ENCODE peak calls at places on chromosome 16, in eight cellular contexts. N is MM.1S; S is colonic mucosa; I is iPS DF 6.9; D is fibroblast of lung; J is CD4-positive, alpha-beta memory T cell; U is GM23338; A is uterus. Y is an unnamed sample.

GRCh38 chr16:70767377-70768204 is 33.4 kb downstream of the VAC14 start:
- DNase-seq in U (no peak), I (no peak), A (no peak), N (no peak), S (no peak), D (no peak), J (no peak), Y (no peak)

GRCh38 chr16:18049454-18050133 is 286.9 kb downstream of the NPIPA8 start:
- DNase-seq in U (no peak), I (no peak), S (no peak), J (no peak), D (no peak), A (no peak), N (no peak), Y (no peak)

GRCh38 chr16:529012-529575 is 1.6 kb downstream of the CAPN15 start:
- DNase-seq in I (no peak), J (peak; percentile 23), A (no peak), D (no peak), N (no peak), S (no peak), U (no peak), Y (no peak)

GRCh38 chr16:61590577-61590976 is 445.7 kb downstream of the CDH8 start:
- DNase-seq in S (no peak), D (no peak), A (no peak), U (no peak), I (no peak), J (no peak), N (no peak), Y (no peak)

GRCh38 chr16:51157698-51158097 is 6.6 kb upstream of the SALL1 start:
- DNase-seq in A (no peak), N (no peak), U (no peak), J (no peak), S (no peak), D (no peak), I (no peak), Y (no peak)

GRCh38 chr16:19997264-19997663 is 76.4 kb downstream of the GPR139 start:
- DNase-seq in J (no peak), N (no peak), U (no peak), D (no peak), S (no peak), A (no peak), I (no peak), Y (no peak)

GRCh38 chr16:87585452-87586200 is 16.7 kb upstream of the JPH3 start:
- DNase-seq in S (no peak), N (no peak), D (no peak), J (no peak), A (no peak), U (no peak), I (no peak), Y (no peak)

GRCh38 chr16:72092832-72093447 is 480 bp downstream of the TXNL4B start:
- DNase-seq in D (peak; percentile 76), N (peak; percentile 24), A (no peak), J (no peak), U (peak; percentile 45), S (peak; percentile 44), I (no peak), Y (no peak)

GRCh38 chr16:87608400-87608985 is 6.2 kb downstream of the JPH3 start:
- DNase-seq in N (peak; percentile 6), J (peak; percentile 30), A (no peak), S (peak; percentile 40), I (peak; percentile 58), D (peak; percentile 60), U (peak; percentile 89), Y (peak; percentile 50)

GRCh38 chr16:66695935-66696668 is 441 bp downstream of the CMTM4 start:
- DNase-seq in S (peak; percentile 80), J (no peak), I (no peak), D (no peak), U (peak; percentile 68), N (peak; percentile 67), A (peak; percentile 19), Y (no peak)

GRCh38 chr16:88619859-88620655 is 18.3 kb upstream of the IL17C start:
- DNase-seq in U (no peak), D (peak; percentile 94), A (no peak), N (no peak), J (peak; percentile 94), S (no peak), I (no peak), Y (no peak)

GRCh38 chr16:30775131-30775380 is 11.9 kb downstream of the ZNF629 start:
- DNase-seq in N (no peak), I (no peak), D (no peak), S (no peak), A (no peak), U (no peak), J (no peak), Y (no peak)

GRCh38 chr16:64092284-64092683 is 1029.6 kb downstream of the CDH11 start:
- DNase-seq in J (no peak), D (peak; percentile 34), U (peak; percentile 2), N (no peak), S (no peak), A (no peak), I (no peak), Y (no peak)

GRCh38 chr16:75578212-75578611 is 12.0 kb downstream of the GABARAPL2 start:
- DNase-seq in N (no peak), J (no peak), U (no peak), S (no peak), I (no peak), A (no peak), D (no peak), Y (no peak)

GRCh38 chr16:24975428-24975889 is 39.7 kb downstream of the ARHGAP17 start:
- DNase-seq in U (no peak), A (no peak), I (no peak), S (no peak), J (no peak), N (no peak), D (no peak), Y (no peak)
- H3K4me3 ChIP-seq in U (no peak overlapping the region), A (no peak overlapping the region), I (no peak overlapping the region), S (no peak overlapping the region), J (no peak overlapping the region), N (no peak overlapping the region), D (no peak overlapping the region), Y (no peak overlapping the region)

GRCh38 chr16:69106491-69107291 is 1.2 kb downstream of the HAS3 start:
- DNase-seq in I (no peak), A (no peak), U (peak; percentile 80), N (no peak), S (peak; percentile 29), J (no peak), D (no peak), Y (no peak)

GRCh38 chr16:69108905-69109252 is 3.4 kb downstream of the HAS3 start:
- DNase-seq in A (no peak), U (no peak), D (no peak), I (no peak), S (no peak), N (no peak), J (no peak), Y (no peak)

GRCh38 chr16:69107311-69107962 is 2.0 kb downstream of the HAS3 start:
- DNase-seq in N (no peak), J (no peak), S (peak; percentile 74), U (peak; percentile 60), A (no peak), D (peak; percentile 15), I (no peak), Y (no peak)

GRCh38 chr16:69109486-69110270 is 4.2 kb downstream of the HAS3 start:
- DNase-seq in U (no peak), D (no peak), I (no peak), S (no peak), N (no peak), J (no peak), A (no peak), Y (no peak)

DNA sequence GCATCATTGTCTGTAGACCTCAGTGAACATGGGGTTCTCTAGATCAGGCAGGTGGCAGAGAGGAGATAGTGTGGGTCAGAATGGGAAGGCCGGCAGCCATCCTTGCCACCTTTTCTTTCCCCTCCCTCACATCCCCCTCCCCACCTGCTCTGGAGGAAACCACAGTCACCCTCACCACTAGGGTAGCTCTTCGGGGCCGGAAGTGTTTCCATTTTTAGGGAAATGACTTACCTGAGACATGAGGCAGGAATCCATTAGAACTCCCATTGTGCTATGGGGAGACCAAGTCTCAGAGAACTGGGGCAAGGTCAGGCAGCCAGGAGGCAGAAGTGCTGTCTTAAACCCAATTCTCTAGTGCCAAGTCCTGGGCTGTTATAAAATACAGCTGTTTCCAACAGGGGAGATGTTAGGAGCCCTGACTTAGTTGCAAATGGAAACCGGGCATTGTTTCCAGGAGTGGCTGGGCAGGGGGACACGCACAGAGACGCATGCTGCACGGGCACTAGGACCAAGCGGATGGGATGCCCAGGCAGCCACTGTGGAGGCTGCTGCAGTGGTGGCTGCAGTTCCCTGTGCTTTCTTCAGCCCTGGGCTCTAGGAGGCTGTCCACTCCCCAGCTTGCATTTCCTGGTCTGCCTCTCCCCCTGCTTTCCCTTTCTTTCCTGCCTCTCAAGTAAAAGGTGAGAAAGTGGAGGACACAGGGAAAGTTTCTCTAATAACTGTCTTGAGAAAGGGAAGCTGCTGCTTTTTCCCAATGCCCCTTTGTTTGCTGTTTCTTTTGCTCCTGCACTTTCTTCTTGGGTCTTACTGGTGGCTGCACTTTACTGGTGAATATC is 2.8 kb downstream of the HAS3 start:
- DNase-seq in I (no peak), N (no peak), U (peak; percentile 75), J (no peak), A (no peak), S (no peak), D (no peak), Y (no peak)
- H3K4me3 ChIP-seq in I (peak overlapping the region; percentile 78), N (no peak overlapping the region), U (peak overlapping the region; percentile 95), J (no peak overlapping the region), A (no peak overlapping the region), S (no peak overlapping the region), D (no peak overlapping the region), Y (no peak overlapping the region)

GRCh38 chr16:85476389-85476788 is 136.7 kb upstream of the GSE1 start:
- DNase-seq in N (no peak), U (no peak), J (no peak), A (no peak), I (no peak), D (no peak), S (no peak), Y (no peak)

GRCh38 chr16:85474808-85475207 is 138.3 kb upstream of the GSE1 start:
- DNase-seq in S (no peak), U (no peak), I (no peak), J (no peak), A (no peak), N (no peak), D (no peak), Y (no peak)

GRCh38 chr16:85473909-85474640 is 139.0 kb upstream of the GSE1 start:
- DNase-seq in A (no peak), J (no peak), N (no peak), S (no peak), I (no peak), D (no peak), U (no peak), Y (no peak)

GRCh38 chr16:85475691-85476300 is 137.3 kb upstream of the GSE1 start:
- DNase-seq in J (no peak), N (no peak), D (no peak), U (no peak), I (no peak), A (no peak), S (no peak), Y (no peak)

GRCh38 chr16:85475233-85475632 is 137.9 kb upstream of the GSE1 start:
- DNase-seq in D (no peak), A (no peak), I (no peak), S (no peak), U (no peak), J (no peak), N (no peak), Y (no peak)
- H3K4me3 ChIP-seq in D (no peak overlapping the region), A (no peak overlapping the region), I (no peak overlapping the region), S (no peak overlapping the region), U (no peak overlapping the region), J (no peak overlapping the region), N (no peak overlapping the region), Y (no peak overlapping the region)

GRCh38 chr16:56610609-56611111 is 2.3 kb downstream of the MT2A start:
- DNase-seq in A (no peak), D (peak; percentile 39), J (no peak), S (no peak), I (no peak), U (no peak), N (no peak), Y (no peak)
- H3K4me3 ChIP-seq in A (no peak overlapping the region), D (no peak overlapping the region), J (peak overlapping the region; percentile 94), S (peak overlapping the region; percentile 54), I (no peak overlapping the region), U (no peak overlapping the region), N (no peak overlapping the region), Y (peak overlapping the region; percentile 67)

Y was measured in tibial nerve.